ENCODE peak calls at places on chromosomes 12 and 14, in seven cellular contexts. J is KBM-7, L is EL, U is iris pigment epithelial cell, Z is NCI-H1092 treated with DMSO at 0.1 percent for 48 hours, M is AG08395, X is T-helper 2 cell. V is an unnamed sample.

GRCh38 chr14:100610511-100611217 is 23.4 kb upstream of the BEGAIN start:
- DNase-seq in X (no peak), J (no peak), U (peak), Z (no peak), L (peak), M (no peak), V (peak)

GRCh38 chr12:56751712-56752598 is at the start of gene PRIM1:
- DNase-seq in J (peak), M (peak), L (peak), X (peak), U (peak), Z (peak), V (peak)

GRCh38 chr12:66491812-66492361 is 187.0 kb downstream of the GRIP1 start:
- DNase-seq in Z (no peak), J (no peak), L (no peak), M (no peak), U (no peak), X (no peak), V (peak)

GRCh38 chr12:60335765-60336164 is 739.9 kb downstream of the SLC16A7 start:
- DNase-seq in L (peak), X (no peak), M (peak), U (peak), Z (no peak), J (no peak), V (no peak)

GRCh38 chr14:50475460-50475859 is 56.9 kb downstream of the MAP4K5 start:
- DNase-seq in X (no peak), M (no peak), Z (no peak), J (no peak), L (peak), U (peak), V (peak)

GRCh38 chr12:44154128-44154527 is 318.2 kb downstream of the TMEM117 start:
- DNase-seq in U (peak), L (peak), Z (no peak), M (peak), X (no peak), J (no peak), V (no peak)

GRCh38 chr12:111443586-111443985 is 37.9 kb downstream of the SH2B3 start:
- DNase-seq in X (no peak), L (peak), U (peak), M (no peak), Z (no peak), J (no peak), V (peak)

GRCh38 chr14:72906879-72907278 is 13.0 kb upstream of the DPF3 start:
- DNase-seq in Z (no peak), X (no peak), M (no peak), L (peak), J (no peak), U (no peak), V (no peak)

GRCh38 chr12:53729659-53730058 is 2.4 kb upstream of the CALCOCO1 start:
- DNase-seq in Z (no peak), X (no peak), L (no peak), M (no peak), J (no peak), U (no peak), V (no peak)

GRCh38 chr12:101018540-101018939 is 191.5 kb downstream of the SLC5A8 start:
- DNase-seq in L (peak), M (peak), Z (no peak), X (no peak), U (peak), J (no peak), V (peak)

GRCh38 chr14:60760209-60760608 is 25.6 kb downstream of the MNAT1 start:
- DNase-seq in J (no peak), Z (no peak), X (no peak), M (no peak), L (no peak), U (peak), V (no peak)

GRCh38 chr14:61525293-61526011 is 169.9 kb upstream of the HIF1A start:
- DNase-seq in X (no peak), U (peak), J (peak), L (peak), Z (no peak), M (no peak), V (no peak)

GRCh38 chr12:4994622-4995021 is 49.1 kb upstream of the KCNA5 start:
- DNase-seq in M (no peak), J (no peak), X (no peak), Z (no peak), U (no peak), L (no peak), V (no peak)

GRCh38 chr14:106277503-106277902 is 751.1 kb downstream of the TMEM121 start:
- DNase-seq in X (no peak), J (peak), Z (no peak), L (no peak), U (no peak), M (no peak), V (no peak)

GRCh38 chr12:92403210-92404175 is 257.8 kb upstream of the BTG1 start:
- DNase-seq in L (no peak), M (no peak), J (peak), Z (no peak), U (peak), X (no peak), V (no peak)

GRCh38 chr12:53219116-53219955 is 12.3 kb upstream of the ITGB7 start:
- DNase-seq in M (no peak), L (peak), X (no peak), J (peak), Z (no peak), U (peak), V (peak)

GRCh38 chr12:131919366-131920156 is 9.5 kb upstream of the PUS1 start:
- DNase-seq in X (no peak), M (no peak), Z (no peak), L (no peak), J (no peak), U (no peak), V (no peak)

GRCh38 chr14:89861630-89862029 is 92.9 kb downstream of the EFCAB11 start:
- DNase-seq in X (no peak), U (no peak), Z (no peak), J (no peak), M (no peak), L (no peak), V (no peak)

GRCh38 chr12:102297412-102297811 is 99.8 kb upstream of the PMCH start:
- DNase-seq in Z (no peak), M (no peak), X (no peak), L (no peak), U (no peak), J (no peak), V (no peak)

GRCh38 chr14:68439741-68440140 is 353.1 kb downstream of the ZFP36L1 start:
- DNase-seq in J (no peak), M (no peak), U (no peak), Z (no peak), L (no peak), X (no peak), V (no peak)

GRCh38 chr12:131370321-131370720 is 340.6 kb upstream of the SFSWAP start:
- DNase-seq in U (no peak), Z (no peak), J (no peak), M (no peak), X (no peak), L (no peak), V (no peak)

GRCh38 chr14:23443881-23444280 is 8.4 kb upstream of the MYH7 start:
- DNase-seq in Z (no peak), J (no peak), X (no peak), L (no peak), U (no peak), M (no peak), V (no peak)

GRCh38 chr12:24488091-24488596 is 460.8 kb downstream of the BCAT1 start:
- DNase-seq in J (no peak), Z (no peak), L (no peak), M (no peak), U (peak), X (no peak), V (peak)

GRCh38 chr12:70393787-70394519 is 27.9 kb downstream of the KCNMB4 start:
- DNase-seq in L (peak), Z (no peak), M (peak), U (peak), X (no peak), J (no peak), V (no peak)

GRCh38 chr12:131783915-131784541 is 44.2 kb upstream of the MMP17 start:
- DNase-seq in U (peak), Z (no peak), M (peak), L (peak), X (no peak), J (peak), V (peak)

GRCh38 chr12:42588981-42589464 is 523 bp downstream of the PRICKLE1 start:
- DNase-seq in Z (no peak), J (peak), L (peak), U (peak), X (no peak), M (no peak), V (peak)

GRCh38 chr12:47356129-47356622 is 276.4 kb upstream of the AMIGO2 start:
- DNase-seq in L (no peak), J (peak), Z (no peak), U (peak), M (no peak), X (no peak), V (no peak)

GRCh38 chr12:56998981-56999380 is 7.4 kb downstream of the ZBTB39 start:
- DNase-seq in Z (no peak), J (no peak), L (no peak), X (no peak), U (peak), M (no peak), V (no peak)

GRCh38 chr14:69620981-69621380 is 9.6 kb downstream of the SUSD6 start:
- DNase-seq in U (no peak), J (no peak), Z (no peak), M (no peak), X (no peak), L (no peak), V (no peak)

GRCh38 chr14:58401587-58401986 is 5.9 kb downstream of the TOMM20L start:
- DNase-seq in J (no peak), L (no peak), X (no peak), Z (no peak), M (no peak), U (no peak), V (no peak)

GRCh38 chr12:56723889-56724659 is 1.0 kb downstream of the NACA start:
- DNase-seq in X (no peak), L (peak), Z (no peak), U (peak), M (peak), J (no peak), V (peak)

V was measured in MG63.